ENCODE peak calls at places on chromosomes 1 and 21, in six cellular contexts. L, Q, J, E, G and X are unnamed samples.

GRCh38 chr1:147625274-147625986 is 44.9 kb downstream of the ACP6 start:
- DNase-seq in L (no peak), Q (no peak), J (no peak), E (no peak), G (no peak), X (no peak)

GRCh38 chr1:103525114-103525606 is 339 bp upstream of the RNPC3 start:
- DNase-seq in L (no peak), Q (peak), J (peak), E (peak), G (peak), X (peak)

GRCh38 chr1:243980471-243980870 is 70.6 kb upstream of the ZBTB18 start:
- DNase-seq in L (no peak), Q (no peak), J (no peak), E (no peak), G (no peak), X (no peak)

GRCh38 chr1:163093169-163093568 is 24.0 kb downstream of the RGS4 start:
- DNase-seq in L (no peak), Q (no peak), J (no peak), E (no peak), G (no peak), X (no peak)

GRCh38 chr1:14778882-14779594 is 180.6 kb downstream of the KAZN start:
- DNase-seq in L (no peak), Q (peak), J (peak), E (peak), G (peak), X (no peak)

GRCh38 chr1:14631421-14631820 is 32.9 kb downstream of the KAZN start:
- DNase-seq in L (no peak), Q (no peak), J (no peak), E (no peak), G (no peak), X (no peak)

GRCh38 chr1:101089608-101090007 is 64.0 kb upstream of the DPH5 start:
- DNase-seq in L (no peak), Q (no peak), J (no peak), E (no peak), G (no peak), X (no peak)

GRCh38 chr21:32585970-32586369 is 647 bp upstream of the TCP10L start:
- DNase-seq in L (no peak), Q (no peak), J (no peak), E (no peak), G (no peak), X (no peak)

GRCh38 chr1:8939362-8939995 is 6.2 kb upstream of the CA6 start:
- DNase-seq in L (no peak), Q (peak), J (no peak), E (peak), G (no peak), X (no peak)

GRCh38 chr1:29631361-29631760 is 395.0 kb downstream of the PTPRU start:
- DNase-seq in L (no peak), Q (no peak), J (no peak), E (peak), G (peak), X (no peak)

GRCh38 chr1:219788091-219788490 is 140.3 kb downstream of the SLC30A10 start:
- DNase-seq in L (no peak), Q (no peak), J (no peak), E (no peak), G (no peak), X (no peak)

GRCh38 chr1:98794196-98794886 is 132.8 kb downstream of the SNX7 start:
- DNase-seq in L (no peak), Q (peak), J (peak), E (peak), G (peak), X (peak)

GRCh38 chr1:98793136-98793535 is 131.6 kb downstream of the SNX7 start:
- DNase-seq in L (no peak), Q (no peak), J (no peak), E (peak), G (peak), X (no peak)

GRCh38 chr1:98792123-98792522 is 130.6 kb downstream of the SNX7 start:
- DNase-seq in L (no peak), Q (peak), J (no peak), E (peak), G (peak), X (no peak)

GRCh38 chr1:98797506-98797905 is 136.0 kb downstream of the SNX7 start:
- DNase-seq in L (no peak), Q (no peak), J (no peak), E (no peak), G (no peak), X (no peak)

DNA sequence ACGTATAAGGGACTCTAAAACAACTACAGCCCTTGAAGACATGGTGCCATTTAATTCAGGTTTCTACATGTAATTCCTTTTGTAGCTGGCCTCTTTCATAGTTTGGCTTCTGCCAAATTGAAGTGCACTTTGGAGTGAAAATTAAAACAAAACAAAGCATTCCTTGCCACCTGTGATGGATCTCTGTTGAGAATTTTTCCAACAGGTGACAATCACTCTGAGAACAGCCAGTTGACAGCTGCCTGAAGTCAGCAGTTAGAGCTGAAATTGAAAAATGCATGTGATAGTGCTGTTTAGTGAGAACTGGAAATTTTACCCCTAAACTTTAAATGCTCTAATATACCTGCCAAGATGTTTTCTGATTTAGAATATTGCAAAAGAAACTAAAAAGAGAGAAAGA is 134.5 kb downstream of the SNX7 start:
- DNase-seq in L (no peak), Q (no peak), J (no peak), E (no peak), G (no peak), X (no peak)
- H3K4me3 ChIP-seq in L (no peak), Q (no peak), J (no peak), E (no peak), G (no peak), X (no peak)

DNA sequence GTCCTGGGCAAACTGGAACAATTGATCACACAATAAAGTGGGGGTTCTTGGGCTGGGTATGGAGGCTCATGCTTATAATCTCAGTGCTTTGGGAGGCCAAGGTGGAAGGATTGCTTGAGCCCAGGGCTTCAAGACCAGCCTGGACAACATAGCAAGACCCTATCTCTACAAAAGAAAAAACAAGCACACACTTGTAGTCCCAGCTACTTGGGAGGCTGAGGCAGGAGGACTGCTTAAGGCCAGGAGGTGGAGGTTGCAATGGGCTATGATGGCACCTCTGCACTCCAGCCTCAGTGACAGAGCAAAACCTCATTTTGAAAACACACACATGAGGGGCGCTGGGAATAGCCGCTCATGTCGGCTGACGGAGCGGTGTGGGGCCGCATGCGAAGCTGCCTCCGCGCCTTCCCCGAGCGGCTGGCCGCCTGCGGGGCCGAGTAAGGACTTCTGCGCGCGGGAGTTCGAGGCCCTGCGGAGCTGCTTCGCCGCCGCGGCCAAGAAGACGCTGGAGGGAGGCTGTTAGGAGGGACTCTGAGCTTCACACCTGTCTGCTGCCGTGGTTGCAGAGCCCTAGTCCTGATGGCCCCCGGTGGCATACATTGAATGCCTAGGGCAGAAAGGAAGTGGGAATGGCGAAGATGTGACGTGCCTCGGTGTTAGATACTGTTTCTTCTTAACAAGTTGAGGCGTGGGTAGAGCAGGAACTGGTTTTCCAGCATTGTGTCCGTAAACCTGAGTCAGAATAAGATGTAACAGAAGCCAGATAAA is 59.5 kb downstream of the ACBD3 start:
- DNase-seq in L (no peak), Q (no peak), J (peak), E (no peak), G (no peak), X (peak)
- H3K4me3 ChIP-seq in L (no peak), Q (no peak), J (no peak), E (no peak), G (no peak), X (no peak)

DNA sequence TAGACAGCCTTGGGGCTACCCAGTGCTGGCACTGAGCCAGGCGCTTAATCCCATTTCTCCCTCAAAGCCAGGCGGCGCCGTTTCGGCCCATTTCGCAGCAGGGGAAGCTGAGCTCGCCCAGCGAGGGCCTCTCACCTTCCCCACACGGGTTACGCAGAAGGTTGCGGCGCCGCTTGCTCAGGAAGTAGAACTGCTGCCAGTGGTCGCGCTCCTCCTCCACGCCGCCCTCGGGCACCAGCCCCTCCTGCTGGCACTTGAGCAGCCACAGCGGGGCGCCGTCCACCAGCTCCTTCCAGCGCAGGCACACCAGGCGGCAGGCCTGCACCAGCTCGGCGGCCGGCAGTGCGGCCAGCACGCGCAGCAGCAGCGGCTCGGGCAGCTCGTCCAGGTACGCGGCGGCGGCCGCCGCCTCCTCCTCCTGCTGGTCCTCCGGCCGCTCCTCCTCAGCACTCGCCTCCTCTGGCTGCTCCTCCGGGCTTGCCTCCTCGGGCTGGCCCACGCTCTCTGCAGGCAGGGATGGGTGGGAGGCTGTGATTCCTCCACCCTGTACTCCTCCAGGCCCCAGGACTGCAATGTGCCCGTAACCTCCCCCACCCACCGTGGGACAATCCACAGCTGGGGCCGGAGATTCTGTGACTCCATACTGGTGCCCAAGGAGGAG is 3.8 kb downstream of the FBXO2 start:
- DNase-seq in L (peak), Q (peak), J (peak), E (peak), G (peak), X (peak)
- H3K4me3 ChIP-seq in L (peak), Q (no peak), J (no peak), E (no peak), G (no peak), X (peak)

GRCh38 chr1:59393211-59394180 is 96.6 kb downstream of the FGGY start:
- DNase-seq in L (peak), Q (peak), J (peak), E (peak), G (peak), X (no peak)
- H3K4me3 ChIP-seq in L (peak), Q (peak), J (no peak), E (peak), G (no peak), X (no peak)

GRCh38 chr1:109493227-109493626 is 667 bp upstream of the CYB561D1 start:
- DNase-seq in L (no peak), Q (no peak), J (no peak), E (no peak), G (no peak), X (no peak)
- H3K4me3 ChIP-seq in L (no peak), Q (no peak), J (no peak), E (peak), G (peak), X (no peak)

DNA sequence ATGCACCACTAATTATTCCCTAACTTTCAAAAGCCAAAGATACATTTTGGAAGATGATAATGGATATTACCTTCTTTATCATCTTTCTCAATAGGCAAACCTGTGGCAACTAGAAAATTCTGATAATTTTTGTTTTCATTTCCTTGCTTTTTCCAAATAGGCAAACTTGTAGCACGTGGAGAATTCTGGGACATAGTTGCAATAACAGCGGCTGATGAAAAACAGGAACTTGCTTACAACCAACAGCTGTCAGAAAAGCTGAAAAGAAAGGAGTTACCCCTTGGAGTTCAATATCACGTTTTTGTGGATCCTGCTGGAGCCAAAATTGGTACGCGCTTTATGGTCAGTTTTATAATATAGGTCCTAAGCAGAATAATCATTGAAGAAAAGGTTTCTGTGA is 1.5 kb downstream of the FPGT start:
- DNase-seq in L (no peak), Q (no peak), J (no peak), E (no peak), G (no peak), X (no peak)
- H3K4me3 ChIP-seq in L (peak), Q (peak), J (no peak), E (peak), G (no peak), X (peak)

GRCh38 chr1:169707917-169708604 is 3.4 kb downstream of the SELL start:
- DNase-seq in L (no peak), Q (no peak), J (no peak), E (no peak), G (no peak), X (no peak)
- H3K4me3 ChIP-seq in L (no peak), Q (no peak), J (no peak), E (no peak), G (no peak), X (no peak)

DNA sequence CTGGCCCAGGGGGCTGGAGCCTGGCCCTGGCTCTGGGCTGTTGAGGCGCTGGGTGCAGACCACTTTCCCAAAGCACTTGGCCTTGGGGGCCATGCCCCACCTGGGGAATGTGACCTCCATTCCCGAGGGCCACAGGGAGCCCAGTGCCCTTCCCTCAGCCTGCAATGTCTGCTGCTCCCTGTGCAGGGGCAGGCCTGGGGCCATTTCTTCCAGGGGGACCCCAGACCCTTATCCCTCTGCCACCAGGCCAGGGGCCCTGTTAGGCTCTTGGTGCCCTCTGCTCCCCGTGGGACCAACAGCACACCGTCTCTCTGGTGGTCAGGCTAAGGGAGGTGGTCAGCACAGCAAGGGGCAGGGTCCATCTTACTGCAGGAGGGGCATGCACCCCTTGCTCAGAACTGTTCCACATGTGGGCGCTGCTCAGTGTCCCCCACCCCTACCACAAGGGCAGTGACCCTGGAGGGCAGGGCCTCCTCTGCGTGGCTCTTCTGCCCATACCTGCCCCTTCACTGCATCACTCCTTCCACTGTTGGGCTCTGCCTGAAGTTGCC is 1.1 kb upstream of the TMEM52 start:
- DNase-seq in L (no peak), Q (no peak), J (no peak), E (no peak), G (no peak), X (no peak)
- H3K4me3 ChIP-seq in L (peak), Q (no peak), J (no peak), E (no peak), G (no peak), X (no peak)

GRCh38 chr1:28343405-28343804 is 14.6 kb downstream of the MED18 start:
- DNase-seq in L (no peak), Q (peak), J (no peak), E (no peak), G (no peak), X (no peak)
- H3K4me3 ChIP-seq in L (no peak), Q (no peak), J (no peak), E (no peak), G (no peak), X (no peak)

DNA sequence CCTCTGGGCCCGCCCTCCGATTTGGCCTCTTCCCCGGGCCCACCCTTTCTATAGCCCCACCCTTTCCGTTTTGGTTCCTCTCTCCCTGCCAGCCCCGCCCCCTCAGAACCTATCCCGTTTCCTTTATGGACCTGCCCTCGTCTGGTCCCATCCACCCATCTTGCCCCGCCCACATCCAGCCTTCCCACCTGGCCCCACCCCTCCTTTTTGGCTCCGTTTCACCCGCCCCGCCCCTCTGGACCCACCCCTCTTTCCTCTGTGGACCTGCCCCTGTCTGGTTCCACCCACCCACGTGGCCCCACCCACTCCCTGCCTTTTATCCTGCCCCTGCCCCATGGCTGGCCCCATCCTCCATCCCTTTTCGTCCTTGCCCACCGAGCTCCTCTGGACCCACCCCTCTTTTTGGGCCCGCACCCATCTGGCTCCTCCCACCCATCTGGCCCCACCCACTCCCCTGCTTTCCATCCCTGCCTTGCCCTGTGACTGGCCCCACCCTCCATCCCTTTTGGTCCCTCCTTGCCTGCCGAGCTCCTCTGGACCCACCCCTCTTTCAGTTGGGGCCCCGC is 177.2 kb downstream of the CAMTA1 start:
- DNase-seq in L (peak), Q (no peak), J (peak), E (no peak), G (peak), X (peak)
- H3K4me3 ChIP-seq in L (peak), Q (no peak), J (no peak), E (no peak), G (no peak), X (peak)